ENCODE peak calls at places on chromosomes 3 and 15, in seven cellular contexts. F, D, K, R, W, V and N are unnamed samples.

GRCh38 chr3:46029953-46030543 is 2.8 kb upstream of the XCR1 start:
- DNase-seq in F (no peak), D (no peak), K (no peak), R (no peak), W (no peak), V (no peak), N (no peak)

GRCh38 chr15:66995257-66995656 is 70.1 kb upstream of the SMAD3 start:
- DNase-seq in F (no peak), D (no peak), K (no peak), R (no peak), W (no peak), V (no peak), N (no peak)

GRCh38 chr3:182325213-182325941 is 467.9 kb upstream of the ATP11B start:
- DNase-seq in F (no peak), D (no peak), K (no peak), R (no peak), W (no peak), V (no peak), N (no peak)

GRCh38 chr3:156271508-156271907 is 151.1 kb downstream of the KCNAB1 start:
- DNase-seq in F (no peak), D (no peak), K (no peak), R (no peak), W (no peak), V (no peak), N (no peak)

GRCh38 chr3:186452517-186452916 is 90.5 kb upstream of the DGKG start:
- DNase-seq in F (no peak), D (no peak), K (no peak), R (no peak), W (no peak), V (peak), N (no peak)

GRCh38 chr3:174441588-174442316 is 417.4 kb upstream of the NAALADL2 start:
- DNase-seq in F (no peak), D (no peak), K (no peak), R (no peak), W (no peak), V (peak), N (no peak)

GRCh38 chr3:149120051-149120972 is 9.1 kb upstream of the HPS3 start:
- DNase-seq in F (no peak), D (no peak), K (no peak), R (no peak), W (no peak), V (peak), N (no peak)

GRCh38 chr3:38038447-38038911 is 529 bp upstream of the DLEC1 start:
- DNase-seq in F (no peak), D (no peak), K (no peak), R (no peak), W (no peak), V (no peak), N (no peak)

GRCh38 chr3:69665026-69665739 is 74.1 kb upstream of the MITF start:
- DNase-seq in F (no peak), D (peak), K (peak), R (no peak), W (no peak), V (no peak), N (no peak)

GRCh38 chr3:32816439-32817194 is 1.2 kb upstream of the TRIM71 start:
- DNase-seq in F (no peak), D (peak), K (no peak), R (peak), W (peak), V (no peak), N (peak)

GRCh38 chr15:55796321-55796965 is 53.5 kb upstream of the PRTG start:
- DNase-seq in F (no peak), D (no peak), K (no peak), R (no peak), W (peak), V (no peak), N (no peak)

GRCh38 chr15:55515991-55516776 is 8.2 kb upstream of the DNAAF4 start:
- DNase-seq in F (no peak), D (no peak), K (no peak), R (no peak), W (no peak), V (no peak), N (no peak)

GRCh38 chr3:60810876-60811275 is 440.4 kb downstream of the FHIT start:
- DNase-seq in F (no peak), D (no peak), K (no peak), R (no peak), W (no peak), V (no peak), N (no peak)

GRCh38 chr3:50450135-50450911 is 53.1 kb downstream of the CACNA2D2 start:
- DNase-seq in F (peak), D (no peak), K (peak), R (no peak), W (peak), V (no peak), N (no peak)

GRCh38 chr3:157103860-157104259 is 56.1 kb downstream of the CCNL1 start:
- DNase-seq in F (no peak), D (no peak), K (no peak), R (no peak), W (no peak), V (no peak), N (no peak)

GRCh38 chr3:112900088-112900487 is 53.4 kb upstream of the CD200R1L start:
- DNase-seq in F (no peak), D (no peak), K (no peak), R (no peak), W (no peak), V (no peak), N (no peak)

GRCh38 chr3:15649831-15650230 is 48.3 kb downstream of the BTD start:
- DNase-seq in F (no peak), D (no peak), K (no peak), R (no peak), W (no peak), V (no peak), N (no peak)

GRCh38 chr15:75928680-75929608 is 25.3 kb downstream of the FBXO22 start:
- DNase-seq in F (peak), D (peak), K (no peak), R (peak), W (no peak), V (no peak), N (no peak)

GRCh38 chr15:68372291-68372811 is 59.6 kb downstream of the ITGA11 start:
- DNase-seq in F (no peak), D (peak), K (peak), R (peak), W (peak), V (no peak), N (no peak)
- TF ChIP-seq CTCF in F (no peak), D (peak), K (peak), R (peak), W (no peak), V (peak), N (peak)

DNA sequence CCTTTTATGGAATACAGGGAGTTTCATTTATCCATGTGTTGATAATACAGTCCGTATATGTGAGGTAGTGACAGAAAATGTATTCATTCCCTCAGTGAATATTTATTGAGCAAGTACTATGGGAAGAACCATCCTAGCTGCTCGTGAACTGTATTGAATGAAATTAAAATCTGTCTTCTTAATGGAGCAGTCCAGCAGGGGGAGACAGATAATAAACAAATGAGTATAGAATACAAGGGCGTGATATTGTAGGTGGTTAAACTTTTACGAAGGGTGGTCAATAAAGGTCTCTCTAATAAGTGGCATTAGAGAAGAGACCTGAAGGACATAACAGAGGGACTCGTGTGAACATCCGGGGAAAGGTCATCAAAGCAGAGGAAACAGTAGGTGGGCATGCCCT is 62.7 kb upstream of the OSTN start:
- DNase-seq in F (no peak), D (peak), K (no peak), R (no peak), W (no peak), V (no peak), N (no peak)
- TF ChIP-seq CTCF in F (no peak), D (peak), K (no peak), R (peak), W (no peak), V (peak), N (peak)

DNA sequence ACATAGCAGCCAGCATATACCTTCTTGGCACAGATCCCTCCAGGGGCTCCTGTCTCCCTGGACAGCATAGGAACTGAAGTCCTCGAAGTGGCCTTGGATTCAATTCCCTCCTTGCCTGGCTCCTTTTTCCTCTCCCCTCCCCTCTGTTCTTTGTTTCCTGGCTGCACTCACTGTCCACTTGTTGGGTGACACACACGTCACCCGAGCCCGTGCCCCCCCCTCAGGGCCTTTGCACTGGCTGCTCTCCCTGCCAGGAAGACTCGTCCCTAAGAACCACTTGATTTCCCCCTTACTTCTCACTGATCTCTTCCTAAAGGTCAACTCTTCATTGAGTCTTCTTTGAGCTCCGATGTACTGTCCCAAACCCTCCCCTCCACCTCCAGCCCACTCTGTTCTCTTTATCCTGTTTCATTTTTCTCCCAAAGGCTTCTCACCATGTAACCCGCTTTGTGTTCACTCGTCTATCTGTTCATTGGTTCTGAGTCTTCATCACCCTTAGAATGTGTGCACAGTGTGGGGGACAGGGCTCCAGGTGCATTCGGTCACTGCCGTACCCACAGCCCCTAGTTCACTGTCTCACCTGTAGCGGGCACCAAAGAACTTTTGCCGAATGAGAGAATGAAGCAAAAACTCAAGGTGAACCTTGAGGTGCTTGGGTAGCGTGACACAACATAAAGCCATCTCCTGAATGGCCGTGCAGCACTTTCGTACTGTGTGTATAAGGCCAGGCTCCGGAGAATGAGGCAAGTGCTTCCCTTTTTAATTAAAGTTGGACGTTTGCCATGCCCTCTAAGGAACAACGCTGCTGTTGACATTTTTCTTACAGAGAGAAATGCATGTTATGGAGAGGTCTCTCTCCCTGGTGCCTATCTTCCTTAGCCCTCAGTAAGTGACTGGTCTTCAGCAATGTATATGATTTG is 74.0 kb downstream of the CHRNA7 start:
- DNase-seq in F (peak), D (no peak), K (no peak), R (no peak), W (no peak), V (no peak), N (no peak)
- TF ChIP-seq CTCF in F (peak), D (no peak), K (no peak), R (no peak), W (no peak), V (no peak), N (no peak)

DNA sequence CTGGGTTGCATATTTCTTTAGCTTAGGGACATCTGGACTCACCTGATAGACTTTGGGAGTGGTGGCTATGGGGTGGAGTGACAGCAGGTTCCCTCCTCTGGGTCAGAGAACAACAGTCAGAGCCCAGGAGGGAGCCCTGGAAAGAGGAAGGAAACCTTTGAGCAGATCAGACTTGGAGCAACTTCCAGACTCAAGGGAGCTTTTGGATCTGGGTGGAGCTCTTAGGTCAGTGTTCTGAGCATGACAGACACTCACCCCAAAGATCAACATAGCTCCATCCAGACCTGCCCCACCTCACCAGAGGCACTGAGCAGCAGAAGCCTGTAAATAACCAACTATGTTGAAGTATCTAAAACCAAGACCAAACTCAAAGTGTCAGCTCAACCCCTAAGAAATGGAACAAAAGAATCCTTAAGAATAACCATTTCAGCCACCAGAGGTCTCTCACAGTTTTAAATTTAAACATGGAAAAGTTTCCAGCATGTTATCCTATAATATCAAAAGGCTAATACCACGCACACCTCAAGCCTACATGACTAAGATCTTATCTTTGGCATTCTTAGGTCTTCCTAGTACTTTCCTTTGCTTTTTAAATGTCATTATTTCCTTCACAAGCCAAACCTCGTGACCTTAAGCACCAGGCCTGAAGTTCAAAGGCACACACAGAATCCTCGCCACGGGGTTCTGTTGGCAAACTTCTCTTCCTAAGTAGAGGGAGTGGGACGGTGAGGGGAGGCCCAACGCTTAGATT is 56.4 kb downstream of the UMPS start:
- DNase-seq in F (no peak), D (no peak), K (no peak), R (no peak), W (no peak), V (no peak), N (no peak)
- TF ChIP-seq CTCF in F (no peak), D (no peak), K (peak), R (peak), W (no peak), V (peak), N (peak)

GRCh38 chr3:168511428-168512014 is 415.8 kb upstream of the GOLIM4 start:
- DNase-seq in F (no peak), D (no peak), K (no peak), R (no peak), W (no peak), V (no peak), N (no peak)
- TF ChIP-seq CTCF in F (peak), D (peak), K (peak), R (peak), W (no peak), V (peak), N (peak)